ENCODE peak calls at places on chromosomes 3 and 15, in seven cellular contexts. E is heart left ventricle, K is right lobe of liver, A is breast epithelium, N is tibial nerve, Z is ovary, U is body of pancreas. C is an unnamed sample.

GRCh38 chr15:43218908-43219706 is 1.7 kb downstream of the EPB42 start:
- DNase-seq in E (no peak), K (no peak), A (peak), N (no peak), Z (no peak), U (no peak), C (no peak)

GRCh38 chr3:2154596-2154995 is 55.9 kb downstream of the CNTN4 start:
- DNase-seq in E (no peak), K (no peak), A (no peak), N (no peak), Z (no peak), U (no peak), C (no peak)

GRCh38 chr3:188860147-188860546 is 311.6 kb upstream of the TPRG1 start:
- DNase-seq in E (no peak), K (no peak), A (no peak), N (no peak), Z (no peak), U (no peak), C (no peak)

GRCh38 chr3:24242012-24242698 is 252.5 kb downstream of the THRB start:
- DNase-seq in E (no peak), K (no peak), A (no peak), N (no peak), Z (no peak), U (no peak), C (peak)

GRCh38 chr15:68365770-68366169 is 66.2 kb downstream of the ITGA11 start:
- DNase-seq in E (no peak), K (no peak), A (no peak), N (no peak), Z (no peak), U (no peak), C (no peak)

GRCh38 chr3:45948409-45948808 is 5.1 kb downstream of the CXCR6 start:
- DNase-seq in E (no peak), K (no peak), A (no peak), N (no peak), Z (no peak), U (no peak), C (no peak)

GRCh38 chr3:153634683-153635082 is 472.7 kb downstream of the RAP2B start:
- DNase-seq in E (no peak), K (no peak), A (no peak), N (no peak), Z (no peak), U (no peak), C (no peak)

GRCh38 chr3:30779686-30780287 is 114.7 kb downstream of the GADL1 start:
- DNase-seq in E (no peak), K (no peak), A (no peak), N (no peak), Z (no peak), U (no peak), C (no peak)

GRCh38 chr3:81485444-81485865 is 276.0 kb downstream of the GBE1 start:
- DNase-seq in E (no peak), K (no peak), A (no peak), N (no peak), Z (no peak), U (no peak), C (no peak)

GRCh38 chr3:127899200-127899599 is 15.8 kb upstream of the KBTBD12 start:
- DNase-seq in E (no peak), K (no peak), A (no peak), N (no peak), Z (no peak), U (no peak), C (no peak)

GRCh38 chr15:42065478-42065877 is 28.9 kb downstream of the PLA2G4D start:
- DNase-seq in E (no peak), K (no peak), A (no peak), N (no peak), Z (no peak), U (no peak), C (no peak)

GRCh38 chr3:48982686-48983085 is 7.4 kb upstream of the P4HTM start:
- DNase-seq in E (no peak), K (no peak), A (no peak), N (no peak), Z (no peak), U (no peak), C (no peak)

GRCh38 chr3:128383316-128384235 is 83.1 kb downstream of the DNAJB8 start:
- DNase-seq in E (peak), K (peak), A (peak), N (peak), Z (peak), U (peak), C (peak)

GRCh38 chr3:35800960-35801459 is 161.7 kb downstream of the ARPP21 start:
- DNase-seq in E (no peak), K (peak), A (no peak), N (no peak), Z (no peak), U (no peak), C (no peak)

GRCh38 chr3:127715541-127715940 is 42.8 kb downstream of the ABTB1 start:
- DNase-seq in E (no peak), K (no peak), A (no peak), N (no peak), Z (peak), U (no peak), C (no peak)

GRCh38 chr3:161350916-161351315 is 20.4 kb downstream of the SPTSSB start:
- DNase-seq in E (no peak), K (no peak), A (no peak), N (no peak), Z (no peak), U (no peak), C (no peak)

GRCh38 chr3:30695302-30696061 is 89.1 kb downstream of the TGFBR2 start:
- DNase-seq in E (no peak), K (no peak), A (no peak), N (no peak), Z (no peak), U (no peak), C (no peak)

GRCh38 chr3:62875103-62876002 is at the start of gene CADPS:
- DNase-seq in E (peak), K (no peak), A (no peak), N (no peak), Z (peak), U (peak), C (no peak)

GRCh38 chr15:81410318-81410753 is 36.3 kb upstream of the TMC3 start:
- DNase-seq in E (peak), K (no peak), A (no peak), N (peak), Z (no peak), U (no peak), C (peak)

GRCh38 chr15:42101861-42102260 is 7.5 kb upstream of the PLA2G4D start:
- DNase-seq in E (no peak), K (no peak), A (no peak), N (no peak), Z (no peak), U (no peak), C (no peak)

GRCh38 chr3:2783261-2783660 is 326.9 kb downstream of the IL5RA start:
- DNase-seq in E (no peak), K (no peak), A (no peak), N (no peak), Z (no peak), U (no peak), C (no peak)

GRCh38 chr3:194995922-194996321 is 275.0 kb downstream of the XXYLT1 start:
- DNase-seq in E (no peak), K (peak), A (no peak), N (no peak), Z (no peak), U (no peak), C (no peak)

GRCh38 chr15:79002631-79003030 is 57.8 kb upstream of the CTSH start:
- DNase-seq in E (no peak), K (no peak), A (no peak), N (no peak), Z (no peak), U (no peak), C (peak)

GRCh38 chr15:80518522-80518921 is 114.3 kb downstream of the ARNT2 start:
- DNase-seq in E (no peak), K (no peak), A (no peak), N (no peak), Z (no peak), U (no peak), C (no peak)

GRCh38 chr3:29152379-29152778 is 128.5 kb upstream of the RBMS3 start:
- DNase-seq in E (no peak), K (no peak), A (no peak), N (no peak), Z (no peak), U (no peak), C (no peak)

GRCh38 chr15:91867581-91868026 is 14.1 kb downstream of the SLCO3A1 start:
- DNase-seq in E (peak), K (no peak), A (peak), N (no peak), Z (peak), U (peak), C (peak)

GRCh38 chr3:37892917-37893595 is 31.4 kb downstream of the CTDSPL start:
- DNase-seq in E (peak), K (peak), A (no peak), N (peak), Z (no peak), U (peak), C (no peak)

GRCh38 chr3:195820186-195820585 is 8.5 kb upstream of the MUC4 start:
- DNase-seq in E (no peak), K (no peak), A (no peak), N (no peak), Z (no peak), U (no peak), C (no peak)

GRCh38 chr3:36095238-36095637 is 285.1 kb upstream of the STAC start:
- DNase-seq in E (no peak), K (no peak), A (no peak), N (no peak), Z (no peak), U (no peak), C (no peak)

GRCh38 chr3:33874815-33875214 is 76.4 kb downstream of the PDCD6IP start:
- DNase-seq in E (no peak), K (no peak), A (no peak), N (no peak), Z (no peak), U (no peak), C (no peak)

GRCh38 chr3:191627064-191627463 is 166.1 kb downstream of the PYDC2 start:
- DNase-seq in E (no peak), K (no peak), A (no peak), N (no peak), Z (no peak), U (no peak), C (no peak)

GRCh38 chr3:193124861-193125260 is 116.2 kb upstream of the PLAAT1 start:
- DNase-seq in E (no peak), K (no peak), A (no peak), N (no peak), Z (no peak), U (no peak), C (no peak)

GRCh38 chr15:89662893-89663673 is 7.8 kb upstream of the KIF7 start:
- DNase-seq in E (peak), K (peak), A (no peak), N (peak), Z (peak), U (no peak), C (peak)

GRCh38 chr15:46682969-46683791 is 1034.1 kb upstream of the SEMA6D start:
- DNase-seq in E (no peak), K (no peak), A (no peak), N (no peak), Z (no peak), U (no peak), C (no peak)

GRCh38 chr15:46681901-46682300 is 1035.4 kb upstream of the SEMA6D start:
- DNase-seq in E (no peak), K (no peak), A (no peak), N (no peak), Z (no peak), U (no peak), C (no peak)

GRCh38 chr15:46676233-46677206 is 1040.8 kb upstream of the SEMA6D start:
- DNase-seq in E (no peak), K (peak), A (no peak), N (no peak), Z (no peak), U (peak), C (no peak)

GRCh38 chr15:46677491-46677890 is 1039.8 kb upstream of the SEMA6D start:
- DNase-seq in E (no peak), K (no peak), A (no peak), N (no peak), Z (no peak), U (no peak), C (no peak)
- TF ChIP-seq POLR2A in E (no peak), K (no peak), A (no peak), N (no peak), Z (no peak), U (no peak), C (no peak)

DNA sequence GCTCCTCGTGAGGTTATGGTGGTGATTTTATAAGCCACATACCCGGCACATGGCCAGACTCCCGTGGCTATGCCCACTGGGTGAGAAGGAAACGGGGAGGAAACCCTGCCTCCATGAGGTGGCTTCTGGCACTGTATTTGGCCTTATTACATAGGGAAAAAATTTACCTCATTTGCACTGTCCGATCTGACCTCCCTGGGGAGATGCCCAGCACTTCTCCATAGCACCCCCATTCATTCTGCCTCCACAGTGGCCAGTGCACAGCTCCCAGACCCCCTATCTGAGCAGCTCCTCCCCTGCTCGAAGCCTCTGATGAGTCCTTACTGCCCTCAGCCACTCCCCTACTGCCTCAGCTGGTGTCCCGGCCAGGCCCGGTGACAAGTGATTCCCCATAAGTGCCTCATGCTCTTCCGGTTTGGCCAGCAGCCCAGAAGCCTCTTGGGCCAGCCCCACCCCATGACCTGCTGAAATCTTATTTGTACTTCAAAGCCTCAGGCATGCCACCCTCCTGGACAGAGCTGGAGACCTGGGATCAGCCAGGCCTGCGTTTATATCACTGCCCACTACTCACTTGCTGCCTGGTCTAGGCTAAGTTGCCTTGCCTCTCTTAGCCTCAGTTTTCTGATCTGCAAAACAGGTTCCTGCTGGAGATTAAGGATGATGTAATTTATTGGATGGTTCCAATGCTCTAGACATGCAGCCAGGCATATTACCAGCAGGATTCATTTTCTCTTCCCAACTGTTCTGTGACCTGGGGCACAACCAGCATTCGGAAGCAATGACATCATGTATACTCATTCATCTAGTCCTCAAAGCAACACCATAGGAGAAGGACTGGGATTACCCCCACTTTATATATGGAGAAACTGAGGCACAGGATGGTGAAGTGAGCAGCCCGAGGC is 30.6 kb upstream of the SLC6A6 start:
- DNase-seq in E (peak), K (peak), A (peak), N (peak), Z (no peak), U (peak), C (peak)
- TF ChIP-seq POLR2A in E (peak), K (no peak), A (no peak), N (no peak), Z (no peak), U (no peak), C (no peak)

GRCh38 chr15:85571780-85572179 is 191.4 kb downstream of the AKAP13 start:
- DNase-seq in E (no peak), K (no peak), A (no peak), N (no peak), Z (no peak), U (no peak), C (no peak)
- TF ChIP-seq POLR2A in E (no peak), K (no peak), A (no peak), N (no peak), Z (no peak), U (no peak), C (no peak)

GRCh38 chr15:93027413-93027812 is 61.6 kb downstream of the RGMA start:
- DNase-seq in E (no peak), K (peak), A (no peak), N (no peak), Z (no peak), U (no peak), C (no peak)
- TF ChIP-seq POLR2A in E (no peak), K (no peak), A (no peak), N (no peak), Z (no peak), U (no peak), C (no peak)

GRCh38 chr15:101389362-101389761 is 94.3 kb upstream of the SNRPA1 start:
- DNase-seq in E (no peak), K (peak), A (no peak), N (no peak), Z (no peak), U (no peak), C (no peak)
- TF ChIP-seq POLR2A in E (no peak), K (no peak), A (no peak), N (no peak), Z (no peak), U (no peak), C (no peak)

GRCh38 chr3:9942934-9943690 is 9.1 kb downstream of the PRRT3 start:
- DNase-seq in E (no peak), K (no peak), A (no peak), N (no peak), Z (no peak), U (no peak), C (no peak)
- TF ChIP-seq POLR2A in E (no peak), K (no peak), A (no peak), N (no peak), Z (no peak), U (no peak), C (no peak)

DNA sequence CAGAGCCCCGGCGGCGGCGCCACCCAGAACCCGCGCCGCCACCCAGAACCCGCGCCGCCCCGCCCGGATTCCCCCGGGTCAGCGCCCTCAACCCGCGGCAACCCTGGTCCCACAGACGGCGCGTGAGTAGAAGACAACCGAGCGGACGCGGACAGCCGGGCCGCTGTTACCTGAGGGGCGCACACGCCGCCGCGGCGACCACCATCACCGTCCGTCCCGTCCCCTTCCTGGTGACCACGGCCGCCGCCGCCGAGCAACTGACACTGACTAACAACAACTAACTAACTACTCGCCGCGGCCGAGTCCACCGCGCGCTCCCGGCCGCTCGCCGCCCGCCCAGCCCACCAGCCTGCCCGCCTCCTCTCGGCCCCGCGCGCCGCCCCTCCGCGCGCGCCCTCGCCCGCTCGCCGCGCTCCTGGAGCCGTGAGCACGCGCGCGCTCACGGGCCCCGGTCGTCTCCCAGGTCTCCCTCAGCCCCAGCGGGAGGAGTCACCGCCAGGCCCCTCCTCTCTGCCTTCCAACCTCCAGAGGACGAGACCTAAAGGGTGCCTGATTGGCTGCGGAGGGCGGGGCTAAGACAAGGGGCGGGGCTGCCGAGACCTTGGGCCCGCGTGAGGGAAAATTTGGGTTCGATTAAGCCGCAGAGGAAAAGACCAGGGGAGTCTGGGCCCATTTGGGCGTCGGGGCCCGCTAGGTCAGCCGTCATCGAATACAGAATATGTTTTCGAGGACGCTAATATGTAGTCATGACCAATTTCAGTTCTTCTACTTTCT is at the start of gene PEAK1:
- DNase-seq in E (peak), K (peak), A (peak), N (peak), Z (peak), U (peak), C (peak)
- TF ChIP-seq POLR2A in E (peak), K (peak), A (peak), N (peak), Z (peak), U (peak), C (peak)

C was measured in H54.